ENCODE peak calls at places on chromosomes 5 and 9, in five cellular contexts. P is PC-3, J is BJ, D is chondrocyte, Z is cardiac muscle cell. U is an unnamed sample.

GRCh38 chr5:159478950-159479349 is 148.7 kb upstream of the IL12B start:
- DNase-seq in J (no peak), P (no peak), D (no peak), Z (no peak), U (no peak)

GRCh38 chr9:93665566-93666278 is 89.3 kb downstream of the PHF2 start:
- DNase-seq in P (no peak), Z (no peak), D (peak), J (no peak), U (no peak)

GRCh38 chr9:19028835-19029451 is 4.1 kb downstream of the SAXO1 start:
- DNase-seq in J (no peak), D (no peak), Z (peak), P (peak), U (peak)

GRCh38 chr9:5920860-5921328 is 30.2 kb downstream of the MLANA start:
- DNase-seq in Z (no peak), J (peak), D (no peak), P (no peak), U (no peak)

GRCh38 chr9:87479801-87480201 is 17.9 kb upstream of the DAPK1 start:
- DNase-seq in Z (no peak), J (no peak), P (no peak), D (no peak), U (no peak)

GRCh38 chr9:95724253-95724991 is 151.1 kb upstream of the ERCC6L2 start:
- DNase-seq in P (no peak), J (no peak), Z (no peak), D (no peak), U (no peak)

GRCh38 chr5:76867827-76868693 is 18.2 kb downstream of the S100Z start:
- DNase-seq in P (peak), Z (peak), J (peak), D (no peak), U (peak)

GRCh38 chr5:29005386-29005785 is 1967.0 kb upstream of the CDH9 start:
- DNase-seq in P (peak), Z (peak), J (no peak), D (no peak), U (peak)

GRCh38 chr5:38011641-38012188 is 171.9 kb upstream of the GDNF start:
- DNase-seq in J (no peak), P (no peak), Z (no peak), D (no peak), U (no peak)

GRCh38 chr5:43036856-43037711 is 3.0 kb downstream of the ANXA2R start:
- DNase-seq in P (peak), Z (no peak), D (no peak), J (no peak), U (no peak)

GRCh38 chr5:103111458-103111857 is 8.5 kb downstream of the GIN1 start:
- DNase-seq in P (no peak), Z (no peak), D (no peak), J (no peak), U (no peak)

GRCh38 chr9:88476491-88477271 is 58.3 kb upstream of the NXNL2 start:
- DNase-seq in J (peak), Z (peak), P (peak), D (no peak), U (no peak)

GRCh38 chr9:101098392-101098791 is 69.9 kb downstream of the PLPPR1 start:
- DNase-seq in D (no peak), P (no peak), J (no peak), Z (no peak), U (no peak)

GRCh38 chr9:101462558-101462957 is 27.0 kb upstream of the ALDOB start:
- DNase-seq in D (no peak), P (no peak), J (no peak), Z (peak), U (peak)

GRCh38 chr9:131113655-131114563 is 11.5 kb upstream of the NUP214 start:
- DNase-seq in J (no peak), Z (no peak), D (peak), P (no peak), U (no peak)

GRCh38 chr5:124264499-124264898 is 481.9 kb downstream of the ZNF608 start:
- DNase-seq in D (no peak), Z (no peak), J (no peak), P (peak), U (no peak)

GRCh38 chr5:132180134-132180745 is 47.4 kb downstream of the P4HA2 start:
- DNase-seq in D (no peak), Z (peak), J (peak), P (peak), U (peak)

GRCh38 chr5:105726093-105726492 is 1944.6 kb downstream of the EFNA5 start:
- DNase-seq in Z (no peak), D (no peak), J (no peak), P (no peak), U (no peak)

GRCh38 chr5:176741566-176742211 is 68.7 kb upstream of the UNC5A start:
- DNase-seq in P (no peak), D (peak), Z (no peak), J (no peak), U (no peak)

GRCh38 chr9:28805197-28805596 is 1231.9 kb upstream of the C9orf72 start:
- DNase-seq in Z (no peak), P (no peak), D (no peak), J (no peak), U (no peak)

GRCh38 chr5:14663734-14664269 is 716 bp upstream of the OTULIN start:
- DNase-seq in Z (peak), J (no peak), D (no peak), P (no peak), U (no peak)

GRCh38 chr9:123642291-123643278 is 286.6 kb downstream of the CRB2 start:
- DNase-seq in P (no peak), Z (peak), D (no peak), J (no peak), U (no peak)

GRCh38 chr5:82164109-82164956 is 113.8 kb downstream of the RPS23 start:
- DNase-seq in Z (no peak), P (peak), J (no peak), D (no peak), U (peak)
- TF ChIP-seq CTCF in Z (no peak), P (no peak), J (no peak), D (no peak), U (no peak)

GRCh38 chr9:14480561-14480960 is 166.6 kb upstream of the NFIB start:
- DNase-seq in J (no peak), D (no peak), P (no peak), Z (no peak), U (no peak)

GRCh38 chr9:14482856-14483255 is 168.9 kb upstream of the NFIB start:
- DNase-seq in P (no peak), J (no peak), Z (no peak), D (no peak), U (no peak)

GRCh38 chr9:14479187-14479586 is 165.2 kb upstream of the NFIB start:
- DNase-seq in P (no peak), Z (no peak), J (no peak), D (no peak), U (no peak)

DNA sequence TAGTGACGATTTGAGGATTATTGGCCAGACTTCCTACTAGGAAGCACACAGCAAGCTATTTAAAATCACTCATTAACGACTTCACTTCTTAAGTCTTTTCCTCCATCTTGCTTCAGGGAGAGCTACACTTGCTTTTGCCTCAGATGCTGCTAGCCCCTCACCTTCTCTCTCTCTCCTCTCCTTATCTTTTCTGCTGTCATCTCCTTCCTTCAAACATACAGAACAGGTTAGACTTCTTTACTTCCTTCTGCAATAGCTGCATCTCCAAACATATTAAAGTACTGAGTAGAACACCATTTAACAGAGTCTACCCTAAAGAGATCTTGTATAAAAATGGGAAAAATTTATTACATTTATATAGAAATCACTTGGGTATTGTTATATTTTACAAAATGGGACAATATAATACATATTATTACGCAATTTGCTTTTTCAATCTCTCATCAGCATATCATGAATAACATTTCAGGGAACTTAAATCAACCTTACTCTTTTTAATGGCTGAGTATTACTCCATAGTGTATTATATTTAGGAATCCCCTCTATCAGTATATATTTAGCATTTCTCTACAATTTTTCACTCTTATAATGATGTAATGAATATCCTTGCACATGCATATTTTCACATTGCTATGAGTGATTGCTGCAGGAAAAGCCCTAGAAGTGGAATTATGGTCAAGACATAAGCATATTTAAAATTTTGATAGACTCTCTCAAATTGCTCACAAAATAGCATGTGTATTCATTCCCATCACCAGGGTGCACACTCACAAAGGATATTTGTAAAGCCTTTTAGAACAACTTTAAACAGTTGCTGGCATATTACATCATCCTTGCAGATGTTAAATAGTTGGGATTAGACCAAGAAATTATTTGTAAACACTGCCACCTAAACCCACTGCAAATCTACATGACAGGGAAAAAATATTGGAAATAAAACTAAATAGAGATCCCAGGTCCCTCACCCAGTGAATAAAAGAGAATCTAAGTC is 164.5 kb upstream of the NFIB start:
- DNase-seq in P (no peak), Z (no peak), D (no peak), J (no peak), U (no peak)
- TF ChIP-seq CTCF in P (no peak), Z (no peak), D (peak), J (no peak), U (peak)

GRCh38 chr5:35908266-35908665 is 30.2 kb downstream of the CAPSL start:
- DNase-seq in Z (no peak), P (no peak), J (no peak), D (no peak), U (no peak)
- TF ChIP-seq CTCF in Z (no peak), P (no peak), J (no peak), D (no peak), U (no peak)

GRCh38 chr5:3595102-3595961 is at the start of gene IRX1:
- DNase-seq in J (no peak), P (no peak), D (no peak), Z (peak), U (peak)

GRCh38 chr5:3592298-3592697 is 3.3 kb upstream of the IRX1 start:
- DNase-seq in P (no peak), D (no peak), Z (no peak), J (no peak), U (no peak)

GRCh38 chr5:3593771-3594513 is 1.7 kb upstream of the IRX1 start:
- DNase-seq in Z (no peak), P (no peak), D (no peak), J (no peak), U (no peak)

GRCh38 chr5:3596261-3596825 is 711 bp downstream of the IRX1 start:
- DNase-seq in D (no peak), P (no peak), Z (peak), J (no peak), U (peak)

DNA sequence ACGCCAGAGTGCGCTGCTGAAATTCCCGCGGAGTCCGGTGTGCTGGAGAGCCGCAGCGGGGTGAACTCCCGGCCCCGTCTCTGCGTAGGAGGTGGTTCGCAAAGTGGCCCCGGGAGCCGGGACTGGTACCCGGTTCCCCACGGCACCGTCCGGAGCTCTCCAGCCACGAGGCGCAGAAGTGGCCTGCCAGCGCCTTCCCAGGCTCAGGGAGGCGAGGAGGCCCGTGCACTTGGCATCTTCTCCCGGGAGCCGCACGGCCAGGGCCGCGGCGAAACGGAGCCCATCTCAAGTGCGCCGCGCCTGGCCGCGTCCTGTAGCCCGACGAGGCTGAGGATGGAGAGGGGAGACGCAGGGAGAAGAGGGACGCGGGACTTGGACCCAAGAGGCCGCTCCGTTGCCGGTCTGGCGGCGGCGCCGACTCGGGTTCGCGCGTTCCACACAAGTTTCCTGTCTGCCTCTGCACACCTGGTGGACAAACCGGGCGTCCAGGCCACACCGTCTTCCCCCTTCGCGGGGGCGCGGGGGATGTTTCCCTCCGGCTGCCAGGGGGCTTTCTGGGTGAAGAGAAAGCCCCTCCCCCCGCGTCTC is 1.0 kb upstream of the IRX1 start:
- DNase-seq in J (no peak), Z (peak), D (no peak), P (no peak), U (peak)
- TF ChIP-seq CTCF in J (no peak), Z (no peak), D (peak), P (no peak), U (no peak)

GRCh38 chr5:133705331-133705730 is 93.0 kb upstream of the FSTL4 start:
- DNase-seq in D (no peak), P (no peak), J (no peak), Z (no peak), U (no peak)

GRCh38 chr5:133704411-133704810 is 92.1 kb upstream of the FSTL4 start:
- DNase-seq in P (no peak), Z (no peak), D (no peak), J (no peak), U (no peak)

GRCh38 chr5:133703935-133704334 is 91.6 kb upstream of the FSTL4 start:
- DNase-seq in Z (no peak), P (no peak), J (no peak), D (no peak), U (no peak)

GRCh38 chr5:133700251-133700650 is 87.9 kb upstream of the FSTL4 start:
- DNase-seq in Z (no peak), P (no peak), J (no peak), D (no peak), U (no peak)

DNA sequence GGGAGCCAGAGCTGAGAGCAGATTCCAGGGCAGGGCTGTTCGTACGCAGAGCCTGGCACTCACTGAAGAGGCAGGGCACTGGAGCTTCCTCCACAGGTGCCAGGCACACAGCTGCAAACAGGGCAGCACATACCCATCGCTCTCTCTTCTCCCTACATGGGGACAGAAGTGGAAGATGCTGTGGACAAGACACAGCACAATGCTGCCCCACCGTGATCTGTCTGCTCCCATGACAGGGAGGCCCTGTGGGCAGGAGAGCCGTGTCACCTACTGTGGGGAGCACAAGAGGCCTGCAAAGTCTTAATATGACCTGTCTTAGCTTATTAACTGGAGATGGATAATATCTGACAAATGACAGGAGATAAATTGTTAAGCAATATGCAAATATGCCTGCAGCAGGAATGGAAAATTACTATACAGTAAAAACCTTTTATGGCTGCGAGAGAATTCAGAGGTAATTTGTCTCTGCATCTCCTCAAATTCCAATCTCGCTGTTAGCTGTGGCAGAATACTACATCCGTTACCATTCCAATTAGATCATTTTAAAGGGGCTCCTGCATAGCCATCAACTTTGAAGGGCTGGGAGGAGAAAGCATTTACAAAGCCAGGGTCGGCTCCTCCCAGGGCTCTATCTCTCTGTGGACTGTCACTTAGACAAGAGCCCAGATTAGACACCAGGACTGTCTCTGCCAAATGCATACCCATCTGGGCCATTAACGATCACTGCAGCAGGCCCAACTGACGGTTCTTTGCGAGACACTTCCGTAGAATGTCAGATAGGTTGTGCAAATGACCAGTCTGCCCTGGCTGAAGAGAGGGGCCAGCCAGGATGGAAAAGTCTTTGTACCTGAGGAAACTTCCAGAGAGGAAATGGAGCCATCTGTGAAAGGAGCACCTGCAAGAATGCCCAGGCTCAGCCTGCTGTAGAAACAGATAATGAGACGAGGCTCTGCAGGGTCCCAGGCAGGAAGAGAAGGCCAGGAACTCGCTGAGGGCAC is 90.7 kb upstream of the FSTL4 start:
- DNase-seq in P (no peak), D (no peak), J (no peak), Z (no peak), U (no peak)
- TF ChIP-seq CTCF in P (no peak), D (no peak), J (no peak), Z (no peak), U (no peak)

U was measured in MCF 10A.